ENCODE peak calls at places on chromosomes 13 and 19, in ten cellular contexts. Q is NCI-H2171, R is amygdala, D is trophoblast cell, K is GF-D8, H is COR-L47, W is left ventricle myocardium inferior, X is fibroblast of lung, Y is mesenteric fat pad, A is T-helper 9 cell. E is an unnamed sample.

GRCh38 chr19:18609717-18610051 is 3.0 kb upstream of the TMEM59L start:
- DNase-seq in H (no peak), R (no peak), D (no peak), K (no peak), X (no peak), Y (no peak), W (no peak), A (no peak), Q (no peak), E (no peak)

GRCh38 chr19:16372065-16372915 is 47.7 kb downstream of the KLF2 start:
- DNase-seq in A (no peak), X (no peak), H (no peak), Y (no peak), R (no peak), Q (no peak), K (no peak), W (peak), D (no peak), E (no peak)

GRCh38 chr19:44762033-44762432 is 13.5 kb downstream of the BCL3 start:
- DNase-seq in D (no peak), K (no peak), R (no peak), Y (no peak), A (no peak), W (no peak), X (no peak), Q (no peak), H (no peak), E (no peak)

GRCh38 chr19:35313614-35314013 is 15.4 kb upstream of the CD22 start:
- DNase-seq in R (no peak), X (no peak), W (no peak), A (no peak), H (no peak), Q (no peak), Y (no peak), D (no peak), K (no peak), E (no peak)

GRCh38 chr13:105914637-105915036 is 620.8 kb downstream of the EFNB2 start:
- DNase-seq in X (peak), W (no peak), Y (no peak), Q (no peak), K (no peak), R (no peak), A (no peak), H (no peak), D (no peak), E (no peak)

GRCh38 chr19:18291019-18291524 is 9.7 kb upstream of the JUND start:
- DNase-seq in A (no peak), H (no peak), Q (no peak), W (peak), D (no peak), X (no peak), R (no peak), K (no peak), Y (no peak), E (no peak)

GRCh38 chr19:8544168-8544567 is 30.2 kb upstream of the ZNF414 start:
- DNase-seq in A (no peak), Y (no peak), D (no peak), K (no peak), H (no peak), R (no peak), X (no peak), Q (no peak), W (no peak), E (no peak)

GRCh38 chr13:20550799-20551198 is 16.2 kb upstream of the IFT88 start:
- DNase-seq in Y (no peak), A (no peak), K (no peak), R (no peak), H (no peak), D (no peak), Q (no peak), X (no peak), W (no peak), E (no peak)

GRCh38 chr19:15101479-15102082 is 5.6 kb upstream of the SYDE1 start:
- DNase-seq in R (no peak), X (peak), H (no peak), W (no peak), A (peak), D (peak), K (no peak), Y (no peak), Q (no peak), E (no peak)